ENCODE peak calls at places on chromosomes 2 and 18, in seven cellular contexts. E is HCT116; W is progenitor cell of endocrine pancreas; K is fibroblast of mammary gland; Z is nephron progenitor cell; P is CD4-positive, alpha-beta T cell; D is mammary epithelial cell. L is an unnamed sample.

GRCh38 chr2:241620419-241620769 is 16.6 kb downstream of the THAP4 start:
- DNase-seq in E (peak; percentile 33), W (no peak), K (peak; percentile 72), Z (no peak), P (no peak), D (peak; percentile 52), L (peak; percentile 85)

GRCh38 chr18:5393779-5394178 is 98.3 kb upstream of the ZBTB14 start:
- DNase-seq in E (no peak), W (no peak), K (peak; percentile 68), Z (no peak), P (no peak), D (no peak), L (no peak)

GRCh38 chr2:171966268-171966667 is 33.5 kb upstream of the METAP1D start:
- DNase-seq in E (no peak), W (no peak), K (no peak), Z (no peak), P (no peak), D (no peak), L (no peak)

GRCh38 chr2:20076757-20077156 is 25.3 kb upstream of the LAPTM4A start:
- DNase-seq in E (no peak), W (no peak), K (no peak), Z (no peak), P (no peak), D (no peak), L (no peak)

GRCh38 chr18:42931501-42931900 is 184.0 kb downstream of the RIT2 start:
- DNase-seq in E (no peak), W (no peak), K (peak; percentile 73), Z (no peak), P (no peak), D (no peak), L (no peak)

GRCh38 chr2:233331536-233331935 is 22.8 kb upstream of the DGKD start:
- DNase-seq in E (no peak), W (no peak), K (no peak), Z (no peak), P (peak; percentile 71), D (no peak), L (peak; percentile 81)

GRCh38 chr18:78796693-78797455 is 182.7 kb upstream of the SALL3 start:
- DNase-seq in E (no peak), W (no peak), K (no peak), Z (no peak), P (no peak), D (no peak), L (no peak)

GRCh38 chr2:40809156-40809555 is 357.3 kb upstream of the SLC8A1 start:
- DNase-seq in E (no peak), W (no peak), K (no peak), Z (no peak), P (no peak), D (no peak), L (no peak)

GRCh38 chr2:238032755-238033337 is 28.0 kb upstream of the SCLY start:
- DNase-seq in E (no peak), W (no peak), K (no peak), Z (no peak), P (no peak), D (peak; percentile 20), L (no peak)

GRCh38 chr2:149076863-149077412 is 38.4 kb downstream of the LYPD6B start:
- DNase-seq in E (no peak), W (no peak), K (no peak), Z (peak; percentile 23), P (no peak), D (no peak), L (no peak)

GRCh38 chr18:4204151-4204720 is 250.9 kb downstream of the DLGAP1 start:
- DNase-seq in E (no peak), W (no peak), K (no peak), Z (no peak), P (no peak), D (no peak), L (no peak)

GRCh38 chr2:127743477-127744026 is 42.3 kb downstream of the SFT2D3 start:
- DNase-seq in E (no peak), W (no peak), K (no peak), Z (no peak), P (no peak), D (no peak), L (no peak)

GRCh38 chr2:2843969-2844548 is 513.0 kb upstream of the MYT1L start:
- DNase-seq in E (peak; percentile 7), W (no peak), K (no peak), Z (no peak), P (no peak), D (no peak), L (no peak)

GRCh38 chr18:46311491-46311890 is 207.3 kb downstream of the HAUS1 start:
- DNase-seq in E (no peak), W (no peak), K (no peak), Z (no peak), P (no peak), D (no peak), L (no peak)

GRCh38 chr2:105087273-105087672 is 49.4 kb downstream of the MRPS9 start:
- DNase-seq in E (no peak), W (no peak), K (no peak), Z (no peak), P (no peak), D (no peak), L (no peak)

GRCh38 chr2:23387849-23388248 is 2.9 kb downstream of the KLHL29 start:
- DNase-seq in E (no peak), W (no peak), K (no peak), Z (no peak), P (no peak), D (no peak), L (no peak)

GRCh38 chr2:23385351-23385747 is 370 bp downstream of the KLHL29 start:
- DNase-seq in E (no peak), W (peak; percentile 16), K (no peak), Z (no peak), P (no peak), D (peak; percentile 55), L (no peak)

GRCh38 chr2:23387221-23387550 is 2.2 kb downstream of the KLHL29 start:
- DNase-seq in E (no peak), W (no peak), K (no peak), Z (no peak), P (no peak), D (no peak), L (no peak)

GRCh38 chr2:23385748-23386421 is 906 bp downstream of the KLHL29 start:
- DNase-seq in E (no peak), W (peak; percentile 16), K (no peak), Z (peak; percentile 52), P (no peak), D (peak; percentile 17), L (no peak)

DNA sequence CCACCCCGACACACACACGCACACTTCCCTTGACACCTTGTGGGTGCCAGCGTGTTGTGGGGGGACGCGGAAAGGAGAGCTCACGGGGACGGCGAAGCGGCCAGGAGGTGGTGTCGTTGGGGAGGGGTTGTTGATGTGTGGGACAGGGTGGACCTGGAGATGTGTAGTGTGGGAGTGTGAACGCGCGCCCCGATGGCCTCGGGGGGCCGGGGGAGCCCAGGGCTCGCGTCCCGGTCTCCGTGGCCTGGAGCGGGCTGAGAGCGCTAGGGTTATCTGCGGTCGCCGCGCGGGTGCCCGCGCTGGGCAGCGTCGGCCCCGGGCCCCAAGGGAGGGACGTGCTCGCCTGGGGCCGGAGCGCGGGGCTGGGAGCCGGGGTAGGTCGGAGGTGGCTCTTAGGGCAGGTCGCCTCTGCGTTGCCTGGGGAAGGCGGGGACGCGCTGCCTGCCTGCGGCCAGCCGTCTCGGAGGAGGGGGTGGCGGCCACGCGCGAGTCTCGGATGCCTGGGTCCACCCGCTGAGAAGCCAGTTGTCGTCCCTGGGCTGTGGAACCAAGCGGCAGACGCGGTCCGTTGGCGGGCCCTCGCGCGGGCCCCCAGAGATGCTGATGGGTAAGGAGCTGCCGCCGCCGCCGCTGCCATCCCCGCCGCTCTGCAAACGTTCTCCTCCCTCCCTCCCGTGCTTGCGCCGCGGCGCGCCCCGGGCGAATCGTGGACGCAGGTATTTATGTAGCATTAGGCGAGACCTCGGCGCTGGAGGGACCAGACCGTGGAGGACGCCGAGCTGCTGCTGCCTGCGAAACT is 1.6 kb downstream of the KLHL29 start:
- DNase-seq in E (no peak), W (peak; percentile 15), K (no peak), Z (peak; percentile 67), P (no peak), D (peak; percentile 30), L (peak; percentile 30)
- TF ChIP-seq CTCF in E (no peak), W (no peak), K (no peak), Z (no peak), P (no peak), D (no peak), L (no peak)

DNA sequence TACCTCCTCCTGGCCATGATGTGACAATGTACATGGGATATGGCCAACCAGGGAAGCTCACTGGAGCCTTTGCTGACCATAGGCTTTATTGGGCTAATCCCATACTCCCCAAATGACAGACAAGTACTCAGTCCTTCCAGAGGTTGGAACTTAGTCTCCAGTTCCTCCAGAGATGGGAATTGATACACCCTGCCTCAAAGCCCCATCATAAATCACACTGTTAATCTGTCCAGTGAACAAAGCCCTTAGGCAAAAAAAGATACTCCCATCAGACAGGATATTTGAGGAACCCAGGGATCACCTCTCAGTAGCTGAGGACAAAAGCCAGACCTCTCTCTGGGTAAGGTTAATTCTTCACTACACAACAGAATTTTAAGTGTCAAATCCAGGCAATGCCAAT is 247.5 kb upstream of the CDH20 start:
- DNase-seq in E (no peak), W (no peak), K (no peak), Z (peak; percentile 7), P (no peak), D (no peak), L (no peak)
- TF ChIP-seq CTCF in E (no peak), W (no peak), K (no peak), Z (no peak), P (no peak), D (peak; percentile 14), L (no peak)

DNA sequence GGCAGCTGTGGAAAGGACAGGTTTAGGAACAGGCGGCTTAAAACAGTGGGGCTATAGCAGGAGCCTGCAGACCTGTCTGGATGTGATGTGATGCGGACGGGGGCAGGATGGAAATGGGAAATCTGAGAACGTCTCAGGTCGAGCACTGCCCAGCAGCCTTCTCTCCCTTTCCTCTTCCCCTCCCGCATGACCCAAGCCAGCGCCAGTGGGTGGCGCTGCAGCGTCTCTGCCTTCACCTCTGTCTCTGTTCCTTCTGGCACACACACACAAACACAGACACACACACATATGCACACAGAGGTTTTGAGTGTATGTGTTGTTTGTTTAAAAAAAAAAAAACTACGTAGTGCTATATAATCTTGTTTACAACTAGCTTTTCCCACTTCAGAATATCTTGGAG is 82.0 kb upstream of the SLC66A3 start:
- DNase-seq in E (peak; percentile 54), W (no peak), K (peak; percentile 44), Z (peak; percentile 69), P (no peak), D (no peak), L (peak; percentile 52)
- TF ChIP-seq CTCF in E (peak; percentile 94), W (peak; percentile 70), K (peak; percentile 62), Z (peak; percentile 64), P (no peak), D (peak; percentile 50), L (no peak)

GRCh38 chr2:1590611-1591460 is 153.5 kb downstream of the PXDN start:
- DNase-seq in E (no peak), W (no peak), K (no peak), Z (no peak), P (no peak), D (no peak), L (no peak)

GRCh38 chr2:1588051-1588993 is 156.0 kb downstream of the PXDN start:
- DNase-seq in E (no peak), W (no peak), K (no peak), Z (no peak), P (no peak), D (no peak), L (no peak)

GRCh38 chr2:1586946-1587840 is 157.1 kb downstream of the PXDN start:
- DNase-seq in E (no peak), W (no peak), K (no peak), Z (no peak), P (no peak), D (peak; percentile 30), L (no peak)

GRCh38 chr2:1591461-1591770 is 152.9 kb downstream of the PXDN start:
- DNase-seq in E (no peak), W (no peak), K (no peak), Z (no peak), P (no peak), D (no peak), L (no peak)

GRCh38 chr2:1588994-1589611 is 155.2 kb downstream of the PXDN start:
- DNase-seq in E (no peak), W (no peak), K (no peak), Z (no peak), P (no peak), D (no peak), L (no peak)
- TF ChIP-seq CTCF in E (no peak), W (peak; percentile 23), K (no peak), Z (peak; percentile 13), P (no peak), D (peak; percentile 10), L (no peak)

L was measured in activated CD8-positive, alpha-beta T cell treated with anti-CD3 and anti-CD28 coated beads for 36 hours.